ENCODE peak calls at places on chromosomes 6 and 20, in eight cellular contexts. H, V, C, U, S, Y, D and O are unnamed samples.

GRCh38 chr20:61810066-61810708 is 255.5 kb downstream of the TAF4 start:
- DNase-seq in H (no peak), V (no peak), C (no peak), U (no peak), S (no peak), Y (no peak), D (no peak), O (no peak)

GRCh38 chr6:100509101-100509500 is 44.4 kb upstream of the SIM1 start:
- DNase-seq in H (no peak), V (no peak), C (no peak), U (no peak), S (no peak), Y (no peak), D (no peak), O (no peak)

GRCh38 chr6:148186916-148187315 is 155.7 kb upstream of the SASH1 start:
- DNase-seq in H (no peak), V (no peak), C (no peak), U (no peak), S (no peak), Y (no peak), D (no peak), O (no peak)

GRCh38 chr6:113735487-113735886 is 121.7 kb upstream of the MARCKS start:
- DNase-seq in H (no peak), V (no peak), C (no peak), U (no peak), S (no peak), Y (no peak), D (no peak), O (no peak)

GRCh38 chr6:88517737-88518136 is 351.6 kb upstream of the CNR1 start:
- DNase-seq in H (no peak), V (no peak), C (no peak), U (no peak), S (no peak), Y (no peak), D (no peak), O (no peak)

GRCh38 chr6:90669846-90670245 is 83.0 kb upstream of the MAP3K7 start:
- DNase-seq in H (no peak), V (no peak), C (no peak), U (no peak), S (no peak), Y (no peak), D (no peak), O (no peak)

GRCh38 chr6:163311830-163312229 is 102.7 kb upstream of the QKI start:
- DNase-seq in H (no peak), V (no peak), C (no peak), U (no peak), S (peak), Y (no peak), D (no peak), O (no peak)

GRCh38 chr20:31674895-31675827 is 37.4 kb downstream of the COX4I2 start:
- DNase-seq in H (peak), V (no peak), C (peak), U (no peak), S (no peak), Y (peak), D (peak), O (peak)

GRCh38 chr6:65259080-65259479 is 447.9 kb downstream of the EYS start:
- DNase-seq in H (peak), V (no peak), C (no peak), U (no peak), S (peak), Y (no peak), D (no peak), O (no peak)

GRCh38 chr6:126086560-126086959 is 100.2 kb downstream of the TRMT11 start:
- DNase-seq in H (no peak), V (no peak), C (no peak), U (no peak), S (no peak), Y (no peak), D (no peak), O (no peak)

GRCh38 chr6:139508023-139508422 is 133.6 kb upstream of the CITED2 start:
- DNase-seq in H (peak), V (no peak), C (no peak), U (no peak), S (no peak), Y (no peak), D (no peak), O (no peak)

GRCh38 chr6:141562181-141562800 is 570.4 kb upstream of the GJE1 start:
- DNase-seq in H (no peak), V (no peak), C (peak), U (no peak), S (no peak), Y (peak), D (no peak), O (no peak)

GRCh38 chr20:44962483-44962882 is 2.3 kb upstream of the TOMM34 start:
- DNase-seq in H (no peak), V (no peak), C (no peak), U (no peak), S (peak), Y (no peak), D (no peak), O (no peak)

GRCh38 chr6:131694832-131695426 is 6.3 kb downstream of the OR2A4 start:
- DNase-seq in H (peak), V (peak), C (peak), U (no peak), S (peak), Y (no peak), D (peak), O (no peak)

GRCh38 chr6:18028332-18028731 is 40.9 kb upstream of the KIF13A start:
- DNase-seq in H (no peak), V (no peak), C (no peak), U (no peak), S (no peak), Y (no peak), D (no peak), O (no peak)

GRCh38 chr6:128121610-128122009 is 220.8 kb upstream of the THEMIS start:
- DNase-seq in H (no peak), V (no peak), C (no peak), U (no peak), S (no peak), Y (no peak), D (no peak), O (no peak)

GRCh38 chr20:45578151-45578660 is 878 bp downstream of the WFDC8 start:
- DNase-seq in H (no peak), V (no peak), C (no peak), U (no peak), S (no peak), Y (no peak), D (no peak), O (no peak)

GRCh38 chr20:9392892-9393857 is 121.2 kb upstream of the LAMP5 start:
- DNase-seq in H (peak), V (peak), C (peak), U (no peak), S (peak), Y (peak), D (peak), O (peak)
- TF ChIP-seq CTCF in H (peak), V (peak), C (peak), U (peak), S (peak), Y (peak), D (peak), O (peak)

GRCh38 chr6:392441-393390 is 1.2 kb downstream of the IRF4 start:
- DNase-seq in H (no peak), V (no peak), C (no peak), U (no peak), S (no peak), Y (no peak), D (no peak), O (no peak)
- TF ChIP-seq POLR2A in H (no peak), V (no peak), C (no peak), U (no peak), S (no peak), Y (no peak), D (no peak), O (no peak)

DNA sequence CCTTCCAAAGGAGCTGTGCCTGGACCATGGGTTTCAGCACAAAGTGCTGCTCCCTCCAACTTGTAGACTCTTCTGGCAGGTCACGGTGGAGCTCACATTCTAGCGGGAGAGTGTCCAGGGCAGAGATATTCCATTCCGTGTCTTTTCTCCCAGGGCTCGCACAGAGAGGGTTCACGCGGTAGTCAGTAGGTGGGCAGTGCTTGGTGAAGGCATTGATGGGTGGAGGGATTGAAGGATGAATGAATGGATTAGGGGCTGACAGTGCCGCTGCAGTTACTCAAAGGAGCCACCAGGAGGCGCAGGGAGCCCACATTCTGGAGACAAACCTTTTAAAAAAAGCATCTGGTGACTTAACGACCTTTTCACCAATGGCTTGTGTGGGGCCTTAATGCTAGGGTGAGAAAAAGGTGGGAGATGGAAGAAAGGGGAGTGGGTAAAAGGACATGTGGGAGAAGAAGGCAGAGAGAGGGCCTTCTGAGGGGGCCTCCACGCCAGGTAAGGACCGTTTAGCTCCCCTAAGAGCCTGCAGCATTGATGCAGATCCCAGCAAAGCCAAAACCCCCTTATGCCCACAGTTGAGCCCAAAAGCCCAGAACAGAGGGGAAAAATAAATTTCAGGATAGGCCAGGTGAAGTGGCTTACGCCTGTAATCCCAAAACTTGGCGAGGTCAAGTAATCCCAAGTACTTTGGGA is 17.5 kb upstream of the FAM110A start:
- DNase-seq in H (peak), V (no peak), C (peak), U (no peak), S (peak), Y (no peak), D (peak), O (peak)
- TF ChIP-seq CTCF in H (peak), V (peak), C (peak), U (peak), S (peak), Y (peak), D (peak), O (peak)

GRCh38 chr20:17568972-17569471 is 853 bp upstream of the DSTN start:
- DNase-seq in H (peak), V (peak), C (peak), U (peak), S (peak), Y (peak), D (peak), O (peak)
- TF ChIP-seq POLR2A in H (peak), V (no peak), C (peak), U (peak), S (peak), Y (peak), D (no peak), O (no peak)

DNA sequence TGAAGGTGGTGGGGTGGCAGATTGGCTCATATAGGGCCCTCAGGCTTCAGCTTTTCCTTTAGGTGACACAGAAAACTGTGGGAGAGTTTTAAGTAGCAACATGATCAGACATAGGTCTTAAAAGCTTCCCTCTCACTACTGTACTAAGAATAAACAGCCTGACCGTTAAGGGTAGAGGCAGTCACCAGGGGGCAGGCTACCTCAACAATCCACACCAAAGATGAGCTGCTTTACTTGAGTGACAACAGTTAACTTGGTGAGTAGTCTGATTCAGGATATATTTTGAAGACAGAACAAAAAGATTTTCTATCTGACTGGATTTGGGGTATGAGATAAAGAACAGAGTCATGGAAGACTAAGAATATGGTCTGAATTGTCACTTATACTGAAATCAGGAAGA is 193.1 kb upstream of the SHLD1 start:
- DNase-seq in H (peak), V (peak), C (peak), U (no peak), S (peak), Y (no peak), D (peak), O (peak)
- TF ChIP-seq CTCF in H (peak), V (peak), C (peak), U (peak), S (peak), Y (peak), D (peak), O (peak)

DNA sequence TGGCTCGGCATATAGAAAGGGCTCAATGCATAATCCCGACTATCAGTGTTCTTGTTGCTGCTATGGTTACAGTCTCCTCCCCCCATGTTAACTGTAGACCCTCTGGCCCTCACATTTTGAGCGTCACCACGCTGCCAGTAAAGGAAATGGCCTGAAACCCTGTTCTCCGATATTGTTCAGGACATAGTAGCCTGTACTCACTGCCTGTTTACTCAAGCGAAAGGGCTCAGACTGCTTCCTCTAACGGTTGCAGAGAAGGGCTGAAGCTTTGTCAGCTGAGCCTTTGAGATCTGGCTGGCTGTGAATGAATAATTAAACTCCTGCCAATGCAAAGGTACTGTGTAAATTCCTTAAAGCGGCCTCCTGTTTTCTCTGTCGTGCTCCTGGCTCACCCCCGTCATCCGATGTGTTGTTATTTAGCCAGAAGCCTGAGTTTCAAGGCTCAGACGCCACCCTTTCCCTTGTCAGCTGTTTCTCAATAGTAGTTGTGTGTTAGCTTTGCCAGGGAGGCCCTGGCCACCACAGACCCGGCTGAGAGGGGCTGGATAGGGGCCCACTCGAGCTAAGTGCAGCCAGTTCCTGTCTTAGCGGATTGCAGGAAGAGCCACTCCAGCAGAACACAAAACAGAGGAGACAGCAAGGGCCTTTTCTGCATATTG is 31.2 kb upstream of the RALGAPA2 start:
- DNase-seq in H (no peak), V (peak), C (peak), U (no peak), S (no peak), Y (peak), D (peak), O (no peak)
- TF ChIP-seq POLR2A in H (no peak), V (no peak), C (no peak), U (no peak), S (no peak), Y (no peak), D (no peak), O (no peak)

GRCh38 chr6:122623279-122623678 is 13.1 kb downstream of the PKIB start:
- DNase-seq in H (no peak), V (no peak), C (no peak), U (no peak), S (no peak), Y (no peak), D (no peak), O (no peak)
- TF ChIP-seq CTCF in H (no peak), V (no peak), C (no peak), U (no peak), S (no peak), Y (no peak), D (no peak), O (no peak)

GRCh38 chr20:1895674-1896496 is 678 bp downstream of the SIRPA start:
- DNase-seq in H (no peak), V (no peak), C (peak), U (no peak), S (no peak), Y (peak), D (no peak), O (no peak)

GRCh38 chr20:1896859-1897258 is 1.7 kb downstream of the SIRPA start:
- DNase-seq in H (no peak), V (no peak), C (no peak), U (no peak), S (no peak), Y (no peak), D (no peak), O (no peak)

GRCh38 chr20:1893721-1894470 is 1.3 kb upstream of the SIRPA start:
- DNase-seq in H (no peak), V (no peak), C (no peak), U (peak), S (peak), Y (peak), D (no peak), O (peak)

GRCh38 chr20:1894951-1895673 is at the start of gene SIRPA:
- DNase-seq in H (peak), V (no peak), C (peak), U (no peak), S (peak), Y (peak), D (peak), O (no peak)

DNA sequence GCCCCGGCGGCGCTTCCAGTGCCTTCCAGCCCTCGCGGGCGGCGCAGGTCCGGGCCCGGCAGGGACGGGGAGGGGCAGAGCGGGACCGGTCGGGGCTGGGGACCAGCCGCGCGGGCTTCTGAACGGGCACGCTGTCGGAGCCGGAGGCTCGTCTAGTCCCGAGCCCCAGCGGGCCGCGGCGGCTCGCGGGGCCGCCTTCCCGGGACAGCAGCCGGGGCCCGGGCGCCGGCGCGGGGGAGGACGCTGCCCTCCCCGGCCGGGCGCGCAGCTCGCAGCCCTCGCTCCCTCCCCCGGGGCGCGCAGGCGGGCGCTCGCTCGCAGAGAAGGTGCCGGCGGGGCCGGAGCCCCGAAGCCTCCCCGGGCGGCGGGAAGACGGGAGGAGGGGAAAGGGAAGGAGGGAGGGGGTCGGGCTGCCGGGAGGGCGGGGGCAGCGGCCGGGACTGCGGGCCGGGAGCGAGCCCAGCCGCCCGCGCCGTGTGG is 696 bp upstream of the SIRPA start:
- DNase-seq in H (peak), V (no peak), C (peak), U (no peak), S (no peak), Y (peak), D (peak), O (no peak)
- TF ChIP-seq POLR2A in H (peak), V (no peak), C (no peak), U (no peak), S (no peak), Y (no peak), D (no peak), O (peak)

DNA sequence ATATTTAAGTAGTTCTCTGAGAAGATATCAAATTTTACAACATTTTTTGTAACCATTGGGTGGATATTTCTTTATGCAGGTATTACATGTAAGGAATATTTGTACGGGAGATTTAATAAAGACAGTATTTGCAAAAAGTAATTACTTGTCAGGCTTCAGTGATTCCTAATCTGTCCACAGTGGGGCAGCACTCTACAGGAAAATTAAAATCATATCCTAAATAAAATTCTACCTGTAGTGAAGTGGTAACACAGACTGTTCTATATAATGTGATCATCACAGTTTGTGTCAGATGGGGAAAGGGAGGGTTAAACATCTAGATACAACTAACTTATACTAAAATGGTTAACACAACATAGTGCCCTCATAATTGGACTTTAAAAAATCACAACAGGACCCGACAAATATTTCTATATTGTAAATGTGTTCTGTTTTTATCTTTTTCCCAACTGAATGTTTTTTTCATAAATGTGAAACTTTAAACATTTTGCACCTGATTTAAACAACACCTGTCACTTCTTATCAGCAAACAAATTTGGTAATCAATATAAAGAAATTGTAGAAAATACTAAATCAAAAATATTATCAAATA is 145.6 kb upstream of the MANEA start:
- DNase-seq in H (peak), V (peak), C (no peak), U (no peak), S (peak), Y (no peak), D (peak), O (no peak)
- TF ChIP-seq CTCF in H (peak), V (peak), C (peak), U (peak), S (peak), Y (peak), D (peak), O (peak)

GRCh38 chr6:166927240-166927941 is 29.0 kb downstream of the RNASET2 start:
- DNase-seq in H (no peak), V (no peak), C (no peak), U (no peak), S (no peak), Y (no peak), D (no peak), O (no peak)

GRCh38 chr6:166928644-166929515 is 27.5 kb downstream of the RNASET2 start:
- DNase-seq in H (no peak), V (no peak), C (no peak), U (no peak), S (no peak), Y (no peak), D (no peak), O (no peak)

GRCh38 chr6:166927942-166928643 is 28.3 kb downstream of the RNASET2 start:
- DNase-seq in H (no peak), V (no peak), C (no peak), U (no peak), S (no peak), Y (no peak), D (no peak), O (no peak)

GRCh38 chr6:166925141-166925996 is 31.0 kb downstream of the RNASET2 start:
- DNase-seq in H (no peak), V (no peak), C (no peak), U (no peak), S (no peak), Y (no peak), D (no peak), O (peak)

DNA sequence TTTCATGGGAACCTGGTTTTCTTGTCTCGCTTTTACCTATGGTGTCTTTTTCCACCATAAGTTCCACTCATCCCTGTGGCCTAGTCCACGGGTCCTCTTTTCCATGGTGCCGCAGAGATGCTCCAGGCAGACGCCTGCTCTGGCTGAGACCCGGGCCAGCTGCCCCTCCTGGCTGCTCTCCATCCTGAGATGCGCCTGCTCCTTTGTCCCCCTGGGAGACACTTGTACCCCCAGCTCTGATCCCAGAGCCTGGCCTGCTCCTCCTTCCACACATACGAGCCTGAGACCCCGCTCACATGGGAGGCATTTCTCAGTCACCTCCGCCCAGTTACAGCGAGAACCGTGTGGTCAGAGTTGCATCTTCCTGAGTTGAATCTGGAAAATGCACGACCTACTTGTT is 29.6 kb downstream of the RNASET2 start:
- DNase-seq in H (no peak), V (no peak), C (no peak), U (no peak), S (no peak), Y (no peak), D (no peak), O (peak)
- TF ChIP-seq POLR2A in H (no peak), V (no peak), C (no peak), U (no peak), S (no peak), Y (no peak), D (no peak), O (no peak)